ENCODE peak calls at places on chromosome 20, in four cellular contexts. One of them, this sample, is unnamed.

GRCh38 chr20:61589055-61589385 is 337.0 kb downstream of the CDH4 start:
- DNase-seq in WTC11: no peak
- DNase-seq in HepG2: no peak
- DNase-seq in GM12878: no peak
- DNase-seq in this sample: no peak

GRCh38 chr20:13934992-13935894 is 55.2 kb downstream of the SEL1L2 start:
- DNase-seq in HepG2: no peak
- DNase-seq in WTC11: no peak
- DNase-seq in GM12878: no peak
- DNase-seq in this sample: no peak

GRCh38 chr20:16689906-16690305 is 39.9 kb upstream of the SNRPB2 start:
- DNase-seq in HepG2: no peak
- DNase-seq in GM12878: no peak
- DNase-seq in WTC11: no peak
- DNase-seq in this sample: no peak

GRCh38 chr20:20525756-20526155 is 157.9 kb downstream of the INSM1 start:
- DNase-seq in GM12878: no peak
- DNase-seq in HepG2: no peak
- DNase-seq in WTC11: no peak
- DNase-seq in this sample: no peak

GRCh38 chr20:3995067-3995748 is 20.1 kb downstream of the RNF24 start:
- DNase-seq in GM12878: no peak
- DNase-seq in WTC11: no peak
- DNase-seq in HepG2: no peak
- DNase-seq in this sample: no peak

GRCh38 chr20:51211191-51211590 is 188.3 kb upstream of the KCNG1 start:
- DNase-seq in GM12878: no peak
- DNase-seq in HepG2: no peak
- DNase-seq in WTC11: no peak
- DNase-seq in this sample: no peak

GRCh38 chr20:44273231-44274215 is 26.4 kb downstream of the GDAP1L1 start:
- DNase-seq in WTC11: no peak
- DNase-seq in HepG2: no peak
- DNase-seq in GM12878: no peak
- DNase-seq in this sample: peak; percentile 12

GRCh38 chr20:51310216-51310615 is 232.3 kb downstream of the NFATC2 start:
- DNase-seq in HepG2: no peak
- DNase-seq in WTC11: no peak
- DNase-seq in GM12878: no peak
- DNase-seq in this sample: no peak

GRCh38 chr20:6265204-6265904 is 142.5 kb upstream of the FERMT1 start:
- DNase-seq in HepG2: peak; percentile 55
- DNase-seq in GM12878: no peak
- DNase-seq in WTC11: no peak
- DNase-seq in this sample: no peak

GRCh38 chr20:36384022-36384619 is 78.0 kb downstream of the DLGAP4 start:
- DNase-seq in HepG2: peak; percentile 79
- DNase-seq in GM12878: no peak
- DNase-seq in WTC11: peak; percentile 88
- DNase-seq in this sample: peak; percentile 91
- TF ChIP-seq ETV6 in HepG2: peak; percentile 100
- TF ChIP-seq ETV6 in GM12878: no peak
- TF ChIP-seq ETV6 in WTC11: peak; percentile 100
- TF ChIP-seq ETV6 in this sample: no peak

DNA sequence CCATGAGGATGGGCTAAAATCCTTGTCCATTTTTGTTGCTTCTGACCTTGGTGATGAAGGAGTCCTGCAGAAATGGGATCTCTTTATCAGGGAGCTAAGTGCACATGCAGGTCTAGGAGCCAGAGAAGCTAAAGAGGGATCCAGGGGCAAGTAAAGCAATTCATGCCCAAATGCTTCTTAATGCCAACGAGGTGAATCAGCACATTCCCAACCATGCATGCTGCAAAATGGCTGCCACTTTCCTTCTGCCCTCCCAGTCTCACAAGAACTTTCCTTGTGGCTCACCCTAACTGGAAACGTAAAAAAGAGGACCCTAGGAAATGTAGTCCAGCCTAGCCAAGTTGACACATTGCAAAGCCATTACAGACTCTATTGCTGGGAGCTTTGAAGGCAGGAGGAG is 298.4 kb downstream of the MAFB start:
- DNase-seq in GM12878: no peak
- DNase-seq in HepG2: no peak
- DNase-seq in WTC11: no peak
- DNase-seq in this sample: no peak
- TF ChIP-seq ETV6 in GM12878: no peak
- TF ChIP-seq ETV6 in HepG2: no peak
- TF ChIP-seq ETV6 in WTC11: no peak
- TF ChIP-seq ETV6 in this sample: no peak

GRCh38 chr20:32763202-32763999 is 1.2 kb downstream of the DNMT3B start:
- DNase-seq in WTC11: peak; percentile 41
- DNase-seq in HepG2: no peak
- DNase-seq in GM12878: no peak
- DNase-seq in this sample: peak; percentile 66

GRCh38 chr20:32764000-32764960 is 2.1 kb downstream of the DNMT3B start:
- DNase-seq in HepG2: no peak
- DNase-seq in GM12878: no peak
- DNase-seq in WTC11: peak; percentile 84
- DNase-seq in this sample: peak; percentile 81

GRCh38 chr20:32761417-32761830 is 761 bp upstream of the DNMT3B start:
- DNase-seq in GM12878: no peak
- DNase-seq in HepG2: no peak
- DNase-seq in WTC11: no peak
- DNase-seq in this sample: no peak

GRCh38 chr20:32762754-32763201 is 593 bp downstream of the DNMT3B start:
- DNase-seq in HepG2: no peak
- DNase-seq in GM12878: no peak
- DNase-seq in WTC11: no peak
- DNase-seq in this sample: peak; percentile 48

GRCh38 chr20:32761831-32762753 is at the start of gene DNMT3B:
- DNase-seq in GM12878: no peak
- DNase-seq in WTC11: peak; percentile 98
- DNase-seq in HepG2: peak; percentile 60
- DNase-seq in this sample: peak; percentile 99
- TF ChIP-seq ETV6 in GM12878: no peak
- TF ChIP-seq ETV6 in WTC11: peak; percentile 82
- TF ChIP-seq ETV6 in HepG2: no peak
- TF ChIP-seq ETV6 in this sample: no peak

GRCh38 chr20:9068232-9068781 is 580 bp upstream of the PLCB4 start:
- DNase-seq in HepG2: no peak
- DNase-seq in GM12878: no peak
- DNase-seq in WTC11: peak; percentile 70
- DNase-seq in this sample: no peak
- TF ChIP-seq ETV6 in HepG2: no peak
- TF ChIP-seq ETV6 in GM12878: no peak
- TF ChIP-seq ETV6 in WTC11: peak; percentile 21
- TF ChIP-seq ETV6 in this sample: no peak

This sample was measured in K562.